ENCODE peak calls at places on chromosomes 11 and 22, in ten cellular contexts. One of them, this sample, is unnamed.

GRCh38 chr11:67564230-67564629 is 19.4 kb upstream of the GSTP1 start:
- DNase-seq in iPS DF 19.7: no peak
- DNase-seq in colonic mucosa: no peak
- DNase-seq in lower lobe of right lung: no peak
- DNase-seq in B cell: no peak
- DNase-seq in left ventricle myocardium inferior: no peak
- DNase-seq in cardiac muscle cell: no peak
- DNase-seq in Panc1: no peak
- DNase-seq in effector memory CD8-positive, alpha-beta T cell: no peak
- DNase-seq in C1 segment of cervical spinal cord: no peak
- DNase-seq in this sample: no peak

GRCh38 chr22:23903328-23903971 is 9.3 kb downstream of the MIF start:
- DNase-seq in cardiac muscle cell: no peak
- DNase-seq in effector memory CD8-positive, alpha-beta T cell: no peak
- DNase-seq in colonic mucosa: no peak
- DNase-seq in left ventricle myocardium inferior: no peak
- DNase-seq in lower lobe of right lung: no peak
- DNase-seq in B cell: no peak
- DNase-seq in iPS DF 19.7: no peak
- DNase-seq in C1 segment of cervical spinal cord: no peak
- DNase-seq in Panc1: no peak
- DNase-seq in this sample: no peak

GRCh38 chr11:2213890-2214526 is 42.4 kb upstream of the TH start:
- DNase-seq in cardiac muscle cell: no peak
- DNase-seq in Panc1: no peak
- DNase-seq in iPS DF 19.7: no peak
- DNase-seq in C1 segment of cervical spinal cord: no peak
- DNase-seq in effector memory CD8-positive, alpha-beta T cell: no peak
- DNase-seq in colonic mucosa: peak
- DNase-seq in left ventricle myocardium inferior: peak
- DNase-seq in lower lobe of right lung: no peak
- DNase-seq in B cell: no peak
- DNase-seq in this sample: peak

GRCh38 chr11:10856689-10857603 is 907 bp downstream of the ZBED5 start:
- DNase-seq in colonic mucosa: peak
- DNase-seq in Panc1: no peak
- DNase-seq in lower lobe of right lung: peak
- DNase-seq in cardiac muscle cell: peak
- DNase-seq in effector memory CD8-positive, alpha-beta T cell: no peak
- DNase-seq in left ventricle myocardium inferior: peak
- DNase-seq in C1 segment of cervical spinal cord: peak
- DNase-seq in B cell: no peak
- DNase-seq in iPS DF 19.7: no peak
- DNase-seq in this sample: no peak

GRCh38 chr11:65588199-65589054 is 7.2 kb downstream of the KCNK7 start:
- DNase-seq in Panc1: no peak
- DNase-seq in iPS DF 19.7: no peak
- DNase-seq in cardiac muscle cell: peak
- DNase-seq in C1 segment of cervical spinal cord: no peak
- DNase-seq in lower lobe of right lung: peak
- DNase-seq in left ventricle myocardium inferior: peak
- DNase-seq in colonic mucosa: peak
- DNase-seq in B cell: peak
- DNase-seq in effector memory CD8-positive, alpha-beta T cell: peak
- DNase-seq in this sample: no peak

GRCh38 chr11:95835768-95836488 is 45.6 kb downstream of the CEP57 start:
- DNase-seq in C1 segment of cervical spinal cord: peak
- DNase-seq in iPS DF 19.7: peak
- DNase-seq in lower lobe of right lung: peak
- DNase-seq in effector memory CD8-positive, alpha-beta T cell: peak
- DNase-seq in B cell: peak
- DNase-seq in colonic mucosa: peak
- DNase-seq in left ventricle myocardium inferior: peak
- DNase-seq in Panc1: peak
- DNase-seq in cardiac muscle cell: peak
- DNase-seq in this sample: peak

GRCh38 chr22:20533879-20534265 is 26.5 kb downstream of the MED15 start:
- DNase-seq in B cell: no peak
- DNase-seq in C1 segment of cervical spinal cord: peak
- DNase-seq in Panc1: no peak
- DNase-seq in effector memory CD8-positive, alpha-beta T cell: no peak
- DNase-seq in colonic mucosa: no peak
- DNase-seq in iPS DF 19.7: no peak
- DNase-seq in left ventricle myocardium inferior: no peak
- DNase-seq in lower lobe of right lung: no peak
- DNase-seq in cardiac muscle cell: no peak
- DNase-seq in this sample: no peak

GRCh38 chr11:2700415-2701211 is 819 bp upstream of the KCNQ1OT1 start:
- DNase-seq in left ventricle myocardium inferior: peak
- DNase-seq in lower lobe of right lung: peak
- DNase-seq in effector memory CD8-positive, alpha-beta T cell: no peak
- DNase-seq in cardiac muscle cell: peak
- DNase-seq in iPS DF 19.7: no peak
- DNase-seq in C1 segment of cervical spinal cord: peak
- DNase-seq in Panc1: no peak
- DNase-seq in colonic mucosa: peak
- DNase-seq in B cell: peak
- DNase-seq in this sample: no peak

GRCh38 chr11:34331329-34331728 is 26.5 kb downstream of the ABTB2 start:
- DNase-seq in C1 segment of cervical spinal cord: no peak
- DNase-seq in B cell: no peak
- DNase-seq in lower lobe of right lung: no peak
- DNase-seq in effector memory CD8-positive, alpha-beta T cell: no peak
- DNase-seq in cardiac muscle cell: peak
- DNase-seq in iPS DF 19.7: no peak
- DNase-seq in colonic mucosa: peak
- DNase-seq in Panc1: no peak
- DNase-seq in left ventricle myocardium inferior: no peak
- DNase-seq in this sample: no peak

GRCh38 chr22:33600113-33600512 is 320.2 kb downstream of the LARGE1 start:
- DNase-seq in colonic mucosa: no peak
- DNase-seq in C1 segment of cervical spinal cord: no peak
- DNase-seq in lower lobe of right lung: no peak
- DNase-seq in effector memory CD8-positive, alpha-beta T cell: no peak
- DNase-seq in Panc1: no peak
- DNase-seq in B cell: no peak
- DNase-seq in cardiac muscle cell: no peak
- DNase-seq in left ventricle myocardium inferior: no peak
- DNase-seq in iPS DF 19.7: no peak
- DNase-seq in this sample: no peak

GRCh38 chr11:107591446-107592236 is 694 bp downstream of the ELMOD1 start:
- DNase-seq in B cell: peak
- DNase-seq in iPS DF 19.7: no peak
- DNase-seq in C1 segment of cervical spinal cord: peak
- DNase-seq in lower lobe of right lung: no peak
- DNase-seq in Panc1: no peak
- DNase-seq in left ventricle myocardium inferior: no peak
- DNase-seq in effector memory CD8-positive, alpha-beta T cell: no peak
- DNase-seq in colonic mucosa: no peak
- DNase-seq in cardiac muscle cell: peak
- DNase-seq in this sample: peak

GRCh38 chr11:12125609-12126149 is 15.3 kb downstream of the MICAL2 start:
- DNase-seq in cardiac muscle cell: no peak
- DNase-seq in iPS DF 19.7: no peak
- DNase-seq in lower lobe of right lung: no peak
- DNase-seq in C1 segment of cervical spinal cord: no peak
- DNase-seq in left ventricle myocardium inferior: no peak
- DNase-seq in Panc1: no peak
- DNase-seq in B cell: no peak
- DNase-seq in colonic mucosa: no peak
- DNase-seq in effector memory CD8-positive, alpha-beta T cell: no peak
- DNase-seq in this sample: no peak

GRCh38 chr22:49951001-49951677 is 9.4 kb upstream of the PIM3 start:
- DNase-seq in left ventricle myocardium inferior: no peak
- DNase-seq in colonic mucosa: peak
- DNase-seq in B cell: peak
- DNase-seq in cardiac muscle cell: no peak
- DNase-seq in lower lobe of right lung: peak
- DNase-seq in effector memory CD8-positive, alpha-beta T cell: no peak
- DNase-seq in iPS DF 19.7: no peak
- DNase-seq in C1 segment of cervical spinal cord: no peak
- DNase-seq in Panc1: no peak
- DNase-seq in this sample: no peak

GRCh38 chr11:110081462-110082233 is 11.5 kb upstream of the ZC3H12C start:
- DNase-seq in effector memory CD8-positive, alpha-beta T cell: no peak
- DNase-seq in cardiac muscle cell: no peak
- DNase-seq in Panc1: no peak
- DNase-seq in lower lobe of right lung: no peak
- DNase-seq in left ventricle myocardium inferior: no peak
- DNase-seq in C1 segment of cervical spinal cord: no peak
- DNase-seq in colonic mucosa: no peak
- DNase-seq in iPS DF 19.7: no peak
- DNase-seq in B cell: no peak
- DNase-seq in this sample: no peak

GRCh38 chr11:61195710-61196109 is 7.6 kb upstream of the PGA3 start:
- DNase-seq in lower lobe of right lung: no peak
- DNase-seq in colonic mucosa: no peak
- DNase-seq in Panc1: no peak
- DNase-seq in effector memory CD8-positive, alpha-beta T cell: no peak
- DNase-seq in iPS DF 19.7: no peak
- DNase-seq in C1 segment of cervical spinal cord: no peak
- DNase-seq in B cell: no peak
- DNase-seq in cardiac muscle cell: no peak
- DNase-seq in left ventricle myocardium inferior: no peak
- DNase-seq in this sample: no peak

GRCh38 chr11:61569701-61570100 is 11.2 kb downstream of the SYT7 start:
- DNase-seq in C1 segment of cervical spinal cord: no peak
- DNase-seq in B cell: no peak
- DNase-seq in left ventricle myocardium inferior: no peak
- DNase-seq in Panc1: no peak
- DNase-seq in iPS DF 19.7: no peak
- DNase-seq in lower lobe of right lung: no peak
- DNase-seq in colonic mucosa: no peak
- DNase-seq in effector memory CD8-positive, alpha-beta T cell: no peak
- DNase-seq in cardiac muscle cell: no peak
- DNase-seq in this sample: no peak

GRCh38 chr11:18111005-18111404 is 5.1 kb upstream of the SAAL1 start:
- DNase-seq in colonic mucosa: no peak
- DNase-seq in C1 segment of cervical spinal cord: no peak
- DNase-seq in B cell: no peak
- DNase-seq in iPS DF 19.7: no peak
- DNase-seq in lower lobe of right lung: no peak
- DNase-seq in cardiac muscle cell: no peak
- DNase-seq in Panc1: no peak
- DNase-seq in left ventricle myocardium inferior: no peak
- DNase-seq in effector memory CD8-positive, alpha-beta T cell: no peak
- DNase-seq in this sample: no peak

GRCh38 chr11:116428638-116428975 is 344.2 kb downstream of the BUD13 start:
- DNase-seq in colonic mucosa: no peak
- DNase-seq in effector memory CD8-positive, alpha-beta T cell: no peak
- DNase-seq in C1 segment of cervical spinal cord: no peak
- DNase-seq in left ventricle myocardium inferior: no peak
- DNase-seq in Panc1: no peak
- DNase-seq in B cell: no peak
- DNase-seq in cardiac muscle cell: no peak
- DNase-seq in lower lobe of right lung: no peak
- DNase-seq in iPS DF 19.7: no peak
- DNase-seq in this sample: no peak

GRCh38 chr11:79139900-79140299 is 300.9 kb downstream of the TENM4 start:
- DNase-seq in iPS DF 19.7: no peak
- DNase-seq in left ventricle myocardium inferior: no peak
- DNase-seq in cardiac muscle cell: no peak
- DNase-seq in effector memory CD8-positive, alpha-beta T cell: no peak
- DNase-seq in Panc1: no peak
- DNase-seq in B cell: no peak
- DNase-seq in colonic mucosa: no peak
- DNase-seq in lower lobe of right lung: no peak
- DNase-seq in C1 segment of cervical spinal cord: no peak
- DNase-seq in this sample: no peak

GRCh38 chr11:47908198-47908597 is 60.0 kb upstream of the NUP160 start:
- DNase-seq in effector memory CD8-positive, alpha-beta T cell: no peak
- DNase-seq in lower lobe of right lung: no peak
- DNase-seq in cardiac muscle cell: peak
- DNase-seq in left ventricle myocardium inferior: no peak
- DNase-seq in colonic mucosa: no peak
- DNase-seq in B cell: no peak
- DNase-seq in iPS DF 19.7: no peak
- DNase-seq in Panc1: no peak
- DNase-seq in C1 segment of cervical spinal cord: no peak
- DNase-seq in this sample: no peak

GRCh38 chr22:19879248-19879575 is 24.5 kb upstream of the GNB1L start:
- DNase-seq in cardiac muscle cell: no peak
- DNase-seq in B cell: no peak
- DNase-seq in iPS DF 19.7: no peak
- DNase-seq in left ventricle myocardium inferior: peak
- DNase-seq in colonic mucosa: no peak
- DNase-seq in effector memory CD8-positive, alpha-beta T cell: no peak
- DNase-seq in lower lobe of right lung: peak
- DNase-seq in C1 segment of cervical spinal cord: no peak
- DNase-seq in Panc1: no peak
- DNase-seq in this sample: peak

GRCh38 chr11:10302744-10303557 is 1.9 kb upstream of the ADM start:
- DNase-seq in C1 segment of cervical spinal cord: peak
- DNase-seq in left ventricle myocardium inferior: peak
- DNase-seq in effector memory CD8-positive, alpha-beta T cell: peak
- DNase-seq in Panc1: no peak
- DNase-seq in cardiac muscle cell: peak
- DNase-seq in B cell: peak
- DNase-seq in iPS DF 19.7: no peak
- DNase-seq in lower lobe of right lung: peak
- DNase-seq in colonic mucosa: peak
- DNase-seq in this sample: peak

GRCh38 chr11:128757235-128757711 is 63.4 kb downstream of the FLI1 start:
- DNase-seq in colonic mucosa: peak
- DNase-seq in Panc1: no peak
- DNase-seq in C1 segment of cervical spinal cord: no peak
- DNase-seq in effector memory CD8-positive, alpha-beta T cell: peak
- DNase-seq in iPS DF 19.7: no peak
- DNase-seq in left ventricle myocardium inferior: no peak
- DNase-seq in B cell: peak
- DNase-seq in cardiac muscle cell: peak
- DNase-seq in lower lobe of right lung: peak
- DNase-seq in this sample: no peak

GRCh38 chr11:2804189-2804588 is 81.4 kb downstream of the CDKN1C start:
- DNase-seq in Panc1: no peak
- DNase-seq in lower lobe of right lung: peak
- DNase-seq in left ventricle myocardium inferior: peak
- DNase-seq in C1 segment of cervical spinal cord: no peak
- DNase-seq in colonic mucosa: peak
- DNase-seq in B cell: no peak
- DNase-seq in effector memory CD8-positive, alpha-beta T cell: no peak
- DNase-seq in cardiac muscle cell: no peak
- DNase-seq in iPS DF 19.7: no peak
- DNase-seq in this sample: peak

GRCh38 chr22:23222875-23223565 is 42.7 kb downstream of the BCR start:
- DNase-seq in Panc1: no peak
- DNase-seq in effector memory CD8-positive, alpha-beta T cell: no peak
- DNase-seq in lower lobe of right lung: peak
- DNase-seq in cardiac muscle cell: no peak
- DNase-seq in iPS DF 19.7: no peak
- DNase-seq in C1 segment of cervical spinal cord: no peak
- DNase-seq in left ventricle myocardium inferior: no peak
- DNase-seq in colonic mucosa: no peak
- DNase-seq in B cell: no peak
- DNase-seq in this sample: no peak

GRCh38 chr11:3947084-3947483 is 91.6 kb downstream of the STIM1 start:
- DNase-seq in left ventricle myocardium inferior: no peak
- DNase-seq in effector memory CD8-positive, alpha-beta T cell: peak
- DNase-seq in colonic mucosa: peak
- DNase-seq in Panc1: no peak
- DNase-seq in C1 segment of cervical spinal cord: no peak
- DNase-seq in B cell: no peak
- DNase-seq in cardiac muscle cell: peak
- DNase-seq in lower lobe of right lung: no peak
- DNase-seq in iPS DF 19.7: no peak
- DNase-seq in this sample: no peak

GRCh38 chr22:19877626-19878339 is 23.1 kb upstream of the GNB1L start:
- DNase-seq in lower lobe of right lung: peak
- DNase-seq in colonic mucosa: no peak
- DNase-seq in iPS DF 19.7: no peak
- DNase-seq in left ventricle myocardium inferior: no peak
- DNase-seq in Panc1: no peak
- DNase-seq in C1 segment of cervical spinal cord: no peak
- DNase-seq in effector memory CD8-positive, alpha-beta T cell: no peak
- DNase-seq in B cell: peak
- DNase-seq in cardiac muscle cell: peak
- DNase-seq in this sample: peak

GRCh38 chr11:121347805-121348204 is 55.2 kb downstream of the SC5D start:
- DNase-seq in iPS DF 19.7: no peak
- DNase-seq in left ventricle myocardium inferior: no peak
- DNase-seq in Panc1: no peak
- DNase-seq in colonic mucosa: no peak
- DNase-seq in cardiac muscle cell: no peak
- DNase-seq in C1 segment of cervical spinal cord: no peak
- DNase-seq in effector memory CD8-positive, alpha-beta T cell: no peak
- DNase-seq in B cell: no peak
- DNase-seq in lower lobe of right lung: no peak
- DNase-seq in this sample: no peak